ENCODE peak calls at places on chromosomes 16 and 17, in seven cellular contexts. G, Q, X, P, E, T and A are unnamed samples. For H3K9me3, the result is how much of the 10 kb centered on the place peaks cover.

GRCh38 chr16:57235128-57236092 is 9.6 kb upstream of the ARL2BP start:
- DNase-seq in X (peak), P (peak), Q (no peak), E (no peak), T (no peak), G (no peak), A (no peak)

GRCh38 chr17:35028531-35029262 is 34.8 kb downstream of the RFFL start:
- DNase-seq in E (no peak), T (no peak), X (no peak), Q (no peak), G (no peak), P (peak), A (no peak)

GRCh38 chr16:6897910-6898475 is 434.7 kb upstream of the RBFOX1 start:
- DNase-seq in P (no peak), T (no peak), E (no peak), X (no peak), G (no peak), Q (no peak), A (no peak)

GRCh38 chr17:41386227-41386626 is 4.1 kb upstream of the KRT34 start:
- DNase-seq in Q (no peak), P (no peak), X (no peak), G (no peak), T (no peak), E (no peak), A (no peak)

GRCh38 chr16:48583075-48584065 is 26.6 kb downstream of the N4BP1 start:
- DNase-seq in X (peak), Q (no peak), G (no peak), T (no peak), E (no peak), P (peak), A (no peak)

GRCh38 chr17:65051922-65052321 is 4.6 kb downstream of the GNA13 start:
- DNase-seq in E (no peak), T (no peak), X (no peak), P (no peak), Q (no peak), G (no peak), A (no peak)

GRCh38 chr16:19898924-19899604 is 14.4 kb upstream of the GPRC5B start:
- DNase-seq in T (no peak), G (no peak), E (peak), X (peak), Q (peak), P (peak), A (peak)

GRCh38 chr16:825298-826061 is 24.9 kb upstream of the GNG13 start:
- DNase-seq in P (no peak), E (no peak), G (no peak), Q (no peak), T (no peak), X (peak), A (no peak)

GRCh38 chr16:30876867-30877266 is 17.0 kb downstream of the BCL7C start:
- DNase-seq in X (no peak), Q (no peak), E (no peak), P (no peak), G (no peak), T (no peak), A (no peak)

GRCh38 chr17:83099570-83100181 is 20.3 kb downstream of the METRNL start:
- DNase-seq in P (peak), T (no peak), Q (peak), G (no peak), X (peak), E (peak), A (no peak)

GRCh38 chr16:56793504-56793903 is 63.6 kb downstream of the NUP93 start:
- DNase-seq in Q (no peak), T (no peak), E (no peak), P (no peak), G (no peak), X (peak), A (no peak)

GRCh38 chr17:850828-851759 is 68.9 kb downstream of the MRM3 start:
- DNase-seq in X (peak), T (no peak), G (no peak), Q (no peak), P (no peak), E (no peak), A (no peak)

DNA sequence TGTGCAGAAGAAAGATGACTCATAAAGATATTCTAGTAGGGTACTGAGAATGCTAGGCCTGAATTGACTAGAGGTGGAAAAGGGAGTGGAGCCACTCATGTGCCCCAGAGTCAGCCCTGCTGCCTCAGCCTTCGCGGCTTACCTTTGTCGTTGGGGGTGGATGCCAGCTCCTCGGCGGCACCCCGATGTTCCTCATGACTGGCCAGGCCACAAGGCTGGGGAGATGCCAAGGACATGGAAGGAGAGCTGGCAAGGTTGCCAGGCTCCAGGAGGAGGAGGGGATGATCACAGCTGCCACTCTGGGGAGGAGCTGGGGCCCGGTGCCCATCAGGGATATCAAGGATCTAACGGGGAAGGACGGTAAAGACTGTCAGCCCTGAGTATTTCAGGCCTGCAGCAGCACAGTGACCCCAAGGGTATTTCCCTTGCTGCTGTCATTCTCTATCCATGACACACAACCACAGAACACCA is 9.6 kb upstream of the SLC35B1 start:
- DNase-seq in X (no peak), E (no peak), P (no peak), Q (peak), T (peak), G (no peak), A (no peak)
- H3K9me3 ChIP-seq in X (under half), E (under half), P (under half), Q (under half), T (under half), G (under half), A (under half)

GRCh38 chr16:35140293-35140986 is 1681.0 kb downstream of the TP53TG3F start:
- DNase-seq in E (no peak), P (no peak), Q (no peak), X (no peak), G (no peak), T (no peak), A (no peak)
- H3K9me3 ChIP-seq in E (under half), P (under half), Q (under half), X (under half), G (under half), T (under half), A (under half)

GRCh38 chr16:88285514-88285822 is 97.3 kb upstream of the ZNF469 start:
- DNase-seq in G (no peak), E (no peak), Q (no peak), T (no peak), X (no peak), P (no peak), A (no peak)

GRCh38 chr16:88282221-88283041 is 100.3 kb upstream of the ZNF469 start:
- DNase-seq in T (no peak), P (no peak), X (peak), Q (no peak), G (no peak), E (no peak), A (no peak)

GRCh38 chr16:88284626-88285513 is 97.9 kb upstream of the ZNF469 start:
- DNase-seq in E (no peak), G (no peak), T (no peak), Q (no peak), X (no peak), P (no peak), A (no peak)

GRCh38 chr16:88283596-88283995 is 99.2 kb upstream of the ZNF469 start:
- DNase-seq in E (no peak), Q (no peak), P (no peak), T (no peak), G (no peak), X (no peak), A (no peak)

GRCh38 chr16:88284101-88284500 is 98.7 kb upstream of the ZNF469 start:
- DNase-seq in P (no peak), E (no peak), Q (no peak), G (no peak), X (no peak), T (no peak), A (no peak)
- H3K9me3 ChIP-seq in P (under half), E (under half), Q (under half), G (under half), X (under half), T (under half), A (under half)

GRCh38 chr17:49180303-49180702 is 30.1 kb downstream of the GNGT2 start:
- DNase-seq in E (peak), X (peak), G (peak), T (peak), Q (peak), P (peak), A (peak)
- H3K9me3 ChIP-seq in E (under half), X (under half), G (under half), T (under half), Q (under half), P (under half), A (under half)

DNA sequence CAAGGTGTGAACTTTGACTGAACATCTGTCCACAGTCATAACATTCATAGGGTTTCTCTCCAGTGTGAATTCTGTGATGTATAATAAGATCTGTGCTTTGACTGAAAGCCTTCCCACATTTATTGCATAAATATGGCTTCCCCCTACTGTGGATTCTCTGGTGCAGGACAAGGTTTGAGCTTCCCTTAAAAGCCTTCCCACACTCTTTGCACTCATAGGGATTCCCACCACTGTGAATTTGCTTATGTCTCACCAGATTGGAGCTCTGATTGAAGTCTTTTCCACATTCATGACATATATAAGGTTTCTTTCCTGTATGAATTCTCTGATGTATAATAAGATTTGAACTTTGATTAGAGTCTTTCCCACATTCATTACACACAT is 8.3 kb downstream of the ZNF594 start:
- DNase-seq in E (no peak), Q (no peak), X (no peak), G (no peak), P (no peak), T (no peak), A (no peak)
- H3K9me3 ChIP-seq in E (half or more), Q (under half), X (half or more), G (half or more), P (under half), T (half or more), A (half or more)